ENCODE peak calls at places on chromosomes 4 and X, in eight cellular contexts. One of them, this sample, is unnamed.
A peak's percentile ranks its signal among the peaks of the same experiment; 100 is the strongest.

GRCh38 chrX:31165241-31166035 is 93.6 kb upstream of the FTHL17 start:
- DNase-seq in Caki2: no peak
- DNase-seq in heart left ventricle: no peak
- DNase-seq in SK-N-DZ: no peak
- DNase-seq in HuH-7.5: no peak
- DNase-seq in head of caudate nucleus: no peak
- DNase-seq in neural crest cell: no peak
- DNase-seq in stimulated activated CD8-positive, alpha-beta memory T cell treated with anti-CD3 and anti-CD28 coated beads, Interleukin-12 subunit alpha, Interleukin-12 subunit beta, amount 100 ng/mL, for 4 hours: no peak
- DNase-seq in this sample: no peak

GRCh38 chr4:130288576-130288975 is 1192.6 kb downstream of the C4orf33 start:
- DNase-seq in Caki2: no peak
- DNase-seq in heart left ventricle: no peak
- DNase-seq in SK-N-DZ: no peak
- DNase-seq in HuH-7.5: no peak
- DNase-seq in head of caudate nucleus: no peak
- DNase-seq in neural crest cell: no peak
- DNase-seq in stimulated activated CD8-positive, alpha-beta memory T cell treated with anti-CD3 and anti-CD28 coated beads, Interleukin-12 subunit alpha, Interleukin-12 subunit beta, amount 100 ng/mL, for 4 hours: no peak
- DNase-seq in this sample: no peak

GRCh38 chrX:37578045-37578444 is 6.6 kb downstream of the LANCL3 start:
- DNase-seq in Caki2: no peak
- DNase-seq in heart left ventricle: no peak
- DNase-seq in SK-N-DZ: no peak
- DNase-seq in HuH-7.5: no peak
- DNase-seq in head of caudate nucleus: no peak
- DNase-seq in neural crest cell: no peak
- DNase-seq in stimulated activated CD8-positive, alpha-beta memory T cell treated with anti-CD3 and anti-CD28 coated beads, Interleukin-12 subunit alpha, Interleukin-12 subunit beta, amount 100 ng/mL, for 4 hours: no peak
- DNase-seq in this sample: no peak

GRCh38 chrX:110286126-110286525 is 31.8 kb downstream of the AMMECR1 start:
- DNase-seq in Caki2: peak; percentile 76
- DNase-seq in heart left ventricle: no peak
- DNase-seq in SK-N-DZ: no peak
- DNase-seq in HuH-7.5: no peak
- DNase-seq in head of caudate nucleus: no peak
- DNase-seq in neural crest cell: no peak
- DNase-seq in stimulated activated CD8-positive, alpha-beta memory T cell treated with anti-CD3 and anti-CD28 coated beads, Interleukin-12 subunit alpha, Interleukin-12 subunit beta, amount 100 ng/mL, for 4 hours: no peak
- DNase-seq in this sample: peak; percentile 65

GRCh38 chrX:123990602-123991001 is 29.1 kb downstream of the STAG2 start:
- DNase-seq in Caki2: no peak
- DNase-seq in heart left ventricle: no peak
- DNase-seq in SK-N-DZ: no peak
- DNase-seq in HuH-7.5: no peak
- DNase-seq in head of caudate nucleus: no peak
- DNase-seq in neural crest cell: no peak
- DNase-seq in stimulated activated CD8-positive, alpha-beta memory T cell treated with anti-CD3 and anti-CD28 coated beads, Interleukin-12 subunit alpha, Interleukin-12 subunit beta, amount 100 ng/mL, for 4 hours: no peak
- DNase-seq in this sample: no peak

GRCh38 chrX:40278340-40279090 is 180.8 kb upstream of the BCOR start:
- DNase-seq in Caki2: no peak
- DNase-seq in heart left ventricle: no peak
- DNase-seq in SK-N-DZ: no peak
- DNase-seq in HuH-7.5: no peak
- DNase-seq in head of caudate nucleus: no peak
- DNase-seq in neural crest cell: no peak
- DNase-seq in stimulated activated CD8-positive, alpha-beta memory T cell treated with anti-CD3 and anti-CD28 coated beads, Interleukin-12 subunit alpha, Interleukin-12 subunit beta, amount 100 ng/mL, for 4 hours: peak; percentile 41
- DNase-seq in this sample: no peak

GRCh38 chrX:19063030-19063429 is 59.2 kb downstream of the ADGRG2 start:
- DNase-seq in Caki2: no peak
- DNase-seq in heart left ventricle: no peak
- DNase-seq in SK-N-DZ: no peak
- DNase-seq in HuH-7.5: no peak
- DNase-seq in head of caudate nucleus: no peak
- DNase-seq in neural crest cell: no peak
- DNase-seq in stimulated activated CD8-positive, alpha-beta memory T cell treated with anti-CD3 and anti-CD28 coated beads, Interleukin-12 subunit alpha, Interleukin-12 subunit beta, amount 100 ng/mL, for 4 hours: no peak
- DNase-seq in this sample: no peak

GRCh38 chr4:107989162-107989536 is 540 bp upstream of the HADH start:
- DNase-seq in Caki2: no peak
- DNase-seq in heart left ventricle: no peak
- DNase-seq in SK-N-DZ: no peak
- DNase-seq in HuH-7.5: no peak
- DNase-seq in head of caudate nucleus: no peak
- DNase-seq in neural crest cell: no peak
- DNase-seq in stimulated activated CD8-positive, alpha-beta memory T cell treated with anti-CD3 and anti-CD28 coated beads, Interleukin-12 subunit alpha, Interleukin-12 subunit beta, amount 100 ng/mL, for 4 hours: no peak
- DNase-seq in this sample: no peak

GRCh38 chrX:30643313-30643821 is 9.9 kb upstream of the GK start:
- DNase-seq in Caki2: no peak
- DNase-seq in heart left ventricle: no peak
- DNase-seq in SK-N-DZ: no peak
- DNase-seq in HuH-7.5: no peak
- DNase-seq in head of caudate nucleus: no peak
- DNase-seq in neural crest cell: no peak
- DNase-seq in stimulated activated CD8-positive, alpha-beta memory T cell treated with anti-CD3 and anti-CD28 coated beads, Interleukin-12 subunit alpha, Interleukin-12 subunit beta, amount 100 ng/mL, for 4 hours: no peak
- DNase-seq in this sample: no peak

GRCh38 chr4:41185614-41186609 is 28.4 kb downstream of the APBB2 start:
- DNase-seq in Caki2: peak; percentile 9
- DNase-seq in heart left ventricle: no peak
- DNase-seq in SK-N-DZ: no peak
- DNase-seq in HuH-7.5: no peak
- DNase-seq in head of caudate nucleus: no peak
- DNase-seq in neural crest cell: no peak
- DNase-seq in stimulated activated CD8-positive, alpha-beta memory T cell treated with anti-CD3 and anti-CD28 coated beads, Interleukin-12 subunit alpha, Interleukin-12 subunit beta, amount 100 ng/mL, for 4 hours: no peak
- DNase-seq in this sample: no peak

GRCh38 chrX:10156199-10157031 is at the start of gene CLCN4:
- DNase-seq in Caki2: peak; percentile 57
- DNase-seq in heart left ventricle: peak; percentile 81
- DNase-seq in SK-N-DZ: peak; percentile 41
- DNase-seq in HuH-7.5: peak; percentile 73
- DNase-seq in head of caudate nucleus: peak; percentile 76
- DNase-seq in neural crest cell: peak; percentile 30
- DNase-seq in stimulated activated CD8-positive, alpha-beta memory T cell treated with anti-CD3 and anti-CD28 coated beads, Interleukin-12 subunit alpha, Interleukin-12 subunit beta, amount 100 ng/mL, for 4 hours: no peak
- DNase-seq in this sample: peak; percentile 65